ENCODE peak calls at places on chromosomes 16 and 17, in six cellular contexts. L is left lung, K is tibial nerve, M is K562, A is left ventricle myocardium inferior, F is thoracic aorta. E is an unnamed sample. For H3K27me3, the result is how much of the 10 kb centered on the place peaks cover.

GRCh38 chr17:20896153-20896649 is 146.6 kb downstream of the USP22 start:
- DNase-seq in L (no peak), K (no peak), M (no peak), A (no peak), F (no peak), E (no peak)

GRCh38 chr16:50259334-50260205 is 6.8 kb upstream of the ADCY7 start:
- DNase-seq in L (peak), K (peak), M (no peak), A (peak), F (no peak), E (no peak)

GRCh38 chr17:45873728-45874127 is 20.6 kb upstream of the MAPT start:
- DNase-seq in L (no peak), K (no peak), M (no peak), A (no peak), F (no peak), E (no peak)

GRCh38 chr16:21302898-21303528 is 24.9 kb upstream of the CRYM start:
- DNase-seq in L (no peak), K (no peak), M (peak), A (no peak), F (no peak), E (peak)

GRCh38 chr17:27581016-27581415 is 50.0 kb upstream of the LGALS9 start:
- DNase-seq in L (no peak), K (no peak), M (no peak), A (no peak), F (no peak), E (no peak)

GRCh38 chr16:28104404-28104803 is 40.9 kb upstream of the GSG1L start:
- DNase-seq in L (peak), K (no peak), M (no peak), A (no peak), F (no peak), E (no peak)

GRCh38 chr17:47844814-47845453 is 3.9 kb upstream of the SCRN2 start:
- DNase-seq in L (no peak), K (no peak), M (peak), A (no peak), F (no peak), E (no peak)

GRCh38 chr17:66762276-66762675 is 72.6 kb upstream of the CACNG5 start:
- DNase-seq in L (no peak), K (no peak), M (no peak), A (no peak), F (no peak), E (no peak)

GRCh38 chr16:88284101-88284500 is 98.7 kb upstream of the ZNF469 start:
- DNase-seq in L (no peak), K (no peak), M (no peak), A (peak), F (no peak), E (no peak)

GRCh38 chr17:56985371-56986162 is 7.6 kb downstream of the SCPEP1 start:
- DNase-seq in L (peak), K (no peak), M (peak), A (no peak), F (no peak), E (no peak)

GRCh38 chr16:68257906-68258800 is 6.2 kb upstream of the SLC7A6 start:
- DNase-seq in L (no peak), K (no peak), M (no peak), A (peak), F (no peak), E (no peak)

GRCh38 chr17:15479697-15480096 is 12.3 kb upstream of the CDRT4 start:
- DNase-seq in L (no peak), K (no peak), M (no peak), A (no peak), F (no peak), E (no peak)

GRCh38 chr16:64153718-64154117 is 968.1 kb downstream of the CDH11 start:
- DNase-seq in L (no peak), K (no peak), M (no peak), A (no peak), F (no peak), E (peak)

GRCh38 chr17:48522990-48523389 is 7.8 kb downstream of the HOXB1 start:
- DNase-seq in L (no peak), K (no peak), M (no peak), A (no peak), F (no peak), E (no peak)

GRCh38 chr17:79997004-79997673 is 38.5 kb downstream of the TBC1D16 start:
- DNase-seq in L (peak), K (no peak), M (no peak), A (no peak), F (no peak), E (no peak)

GRCh38 chr16:8194795-8195194 is 395.5 kb downstream of the TMEM114 start:
- DNase-seq in L (no peak), K (no peak), M (peak), A (no peak), F (no peak), E (no peak)

GRCh38 chr17:82959990-82960418 is 119.4 kb upstream of the METRNL start:
- DNase-seq in L (peak), K (no peak), M (no peak), A (peak), F (no peak), E (no peak)

GRCh38 chr17:75587718-75588545 is at the start of gene MYO15B:
- DNase-seq in L (peak), K (no peak), M (peak), A (peak), F (no peak), E (no peak)

GRCh38 chr17:47603830-47604229 is 45.9 kb upstream of the KPNB1 start:
- DNase-seq in L (no peak), K (no peak), M (no peak), A (no peak), F (no peak), E (no peak)

GRCh38 chr16:4340443-4340842 is 10.7 kb downstream of the PAM16 start:
- DNase-seq in L (no peak), K (no peak), M (no peak), A (no peak), F (no peak), E (no peak)

GRCh38 chr16:2475413-2476344 is 752 bp downstream of the TBC1D24 start:
- DNase-seq in L (no peak), K (no peak), M (peak), A (no peak), F (no peak), E (no peak)

GRCh38 chr16:69930117-69930776 is 20.9 kb upstream of the CLEC18A start:
- DNase-seq in L (no peak), K (no peak), M (peak), A (peak), F (no peak), E (no peak)

GRCh38 chr17:49851387-49852291 is 3.8 kb upstream of the TAC4 start:
- DNase-seq in L (peak), K (peak), M (peak), A (peak), F (no peak), E (no peak)

GRCh38 chr16:13153696-13154095 is 252.3 kb downstream of the SHISA9 start:
- DNase-seq in L (no peak), K (no peak), M (no peak), A (no peak), F (no peak), E (no peak)

GRCh38 chr17:36188891-36189306 is 7.7 kb downstream of the CCL3L1 start:
- DNase-seq in L (no peak), K (no peak), M (no peak), A (no peak), F (no peak), E (no peak)

GRCh38 chr17:17792551-17793377 is 44.0 kb downstream of the SREBF1 start:
- DNase-seq in L (no peak), K (no peak), M (peak), A (no peak), F (no peak), E (peak)

GRCh38 chr17:14359251-14359939 is 58.5 kb downstream of the HS3ST3B1 start:
- DNase-seq in L (peak), K (no peak), M (no peak), A (no peak), F (no peak), E (no peak)

GRCh38 chr16:78689031-78689430 is 589.6 kb downstream of the WWOX start:
- DNase-seq in L (no peak), K (no peak), M (no peak), A (no peak), F (no peak), E (no peak)

GRCh38 chr16:80631581-80631980 is 90.8 kb downstream of the DYNLRB2 start:
- DNase-seq in L (no peak), K (no peak), M (no peak), A (no peak), F (no peak), E (no peak)

GRCh38 chr17:15377200-15377599 is 35.8 kb upstream of the TEKT3 start:
- DNase-seq in L (no peak), K (no peak), M (no peak), A (no peak), F (no peak), E (peak)

GRCh38 chr17:12665263-12666210 is at the start of gene MYOCD:
- DNase-seq in L (no peak), K (no peak), M (no peak), A (peak), F (peak), E (no peak)

GRCh38 chr17:12666718-12667117 is 1.0 kb downstream of the MYOCD start:
- DNase-seq in L (no peak), K (no peak), M (no peak), A (no peak), F (no peak), E (no peak)

GRCh38 chr17:12664252-12664651 is 1.4 kb upstream of the MYOCD start:
- DNase-seq in L (no peak), K (no peak), M (no peak), A (no peak), F (no peak), E (no peak)

GRCh38 chr17:12667299-12667958 is 1.7 kb downstream of the MYOCD start:
- DNase-seq in L (no peak), K (no peak), M (peak), A (no peak), F (no peak), E (no peak)

DNA sequence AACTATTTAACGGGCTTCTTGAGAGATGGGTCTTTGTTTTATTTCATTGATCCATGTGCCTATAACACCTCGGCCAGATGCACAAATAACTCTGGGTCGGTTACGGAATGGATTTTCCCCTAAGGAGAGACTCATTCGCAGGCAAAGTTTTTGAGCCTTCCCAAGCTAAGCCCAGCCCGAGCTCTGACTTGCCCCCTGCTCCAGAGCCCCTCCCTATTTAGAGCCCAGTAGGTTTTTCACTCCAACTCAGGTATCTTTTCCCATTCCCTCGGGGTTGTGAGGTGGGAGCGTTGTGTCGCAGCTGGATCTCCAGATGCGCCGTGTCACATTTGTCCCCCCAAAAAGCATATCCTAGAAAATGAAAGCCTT is 812 bp upstream of the MYOCD start:
- DNase-seq in L (no peak), K (no peak), M (no peak), A (no peak), F (no peak), E (no peak)
- H3K4me3 ChIP-seq in L (peak), K (peak), M (no peak), A (peak), F (peak), E (peak)

GRCh38 chr16:83738926-83739503 is 68.8 kb upstream of the HSBP1 start:
- DNase-seq in L (no peak), K (no peak), M (no peak), A (no peak), F (no peak), E (no peak)
- TF ChIP-seq CTCF in L (no peak), K (no peak), M (no peak), A (no peak), F (no peak), E (no peak)

GRCh38 chr16:48810803-48811453 is 200.9 kb upstream of the N4BP1 start:
- DNase-seq in L (no peak), K (no peak), M (no peak), A (no peak), F (no peak), E (no peak)
- H3K27me3 ChIP-seq in L (half or more), K (under half), M (under half), A (half or more), F (under half), E (under half)

GRCh38 chr17:69047368-69048263 is 13.1 kb downstream of the ABCA9 start:
- DNase-seq in L (peak), K (peak), M (peak), A (peak), F (no peak), E (peak)
- H3K4me3 ChIP-seq in L (no peak), K (no peak), M (no peak), A (no peak), F (no peak), E (no peak)